ENCODE peak calls at places on chromosomes 13 and 19, in seven cellular contexts. T, O, R, N, W, F and I are unnamed samples.

GRCh38 chr19:39167461-39168257 is 29.1 kb upstream of the NCCRP1 start:
- DNase-seq in T (peak; percentile 60), O (no peak), R (peak; percentile 51), N (no peak), W (no peak), F (no peak), I (no peak)

GRCh38 chr19:41428481-41428859 is 1.3 kb upstream of the B3GNT8 start:
- DNase-seq in T (no peak), O (no peak), R (no peak), N (no peak), W (no peak), F (no peak), I (no peak)

GRCh38 chr13:80359459-80360297 is 18.8 kb upstream of the SPRY2 start:
- DNase-seq in T (no peak), O (no peak), R (no peak), N (no peak), W (no peak), F (peak; percentile 82), I (peak; percentile 69)

GRCh38 chr13:49545661-49546060 is 39.7 kb downstream of the RCBTB1 start:
- DNase-seq in T (no peak), O (no peak), R (no peak), N (no peak), W (no peak), F (no peak), I (no peak)

GRCh38 chr19:13119654-13120053 is 1.6 kb downstream of the NACC1 start:
- DNase-seq in T (no peak), O (no peak), R (no peak), N (no peak), W (no peak), F (no peak), I (no peak)

GRCh38 chr19:47633516-47633915 is 24.6 kb downstream of the BICRA start:
- DNase-seq in T (peak; percentile 73), O (no peak), R (no peak), N (no peak), W (no peak), F (no peak), I (no peak)

GRCh38 chr19:12867120-12868099 is 13.8 kb downstream of the DNASE2 start:
- DNase-seq in T (no peak), O (no peak), R (peak; percentile 80), N (peak; percentile 69), W (peak; percentile 29), F (peak; percentile 61), I (peak; percentile 37)

GRCh38 chr19:36151144-36152051 is 849 bp downstream of the COX7A1 start:
- DNase-seq in T (no peak), O (peak; percentile 88), R (no peak), N (peak; percentile 55), W (no peak), F (peak; percentile 17), I (no peak)

GRCh38 chr19:47707135-47707925 is 5.9 kb upstream of the EHD2 start:
- DNase-seq in T (peak; percentile 88), O (no peak), R (peak; percentile 81), N (no peak), W (peak; percentile 66), F (peak; percentile 83), I (peak; percentile 78)

GRCh38 chr13:20160346-20161274 is at the start of gene GJA3:
- DNase-seq in T (peak; percentile 48), O (no peak), R (peak; percentile 44), N (no peak), W (no peak), F (peak; percentile 19), I (no peak)

GRCh38 chr13:110187501-110188161 is 119.3 kb downstream of the COL4A1 start:
- DNase-seq in T (peak; percentile 79), O (no peak), R (no peak), N (no peak), W (peak; percentile 88), F (peak; percentile 97), I (peak; percentile 93)

GRCh38 chr19:14315433-14315832 is 65.8 kb upstream of the ADGRE5 start:
- DNase-seq in T (no peak), O (no peak), R (no peak), N (no peak), W (no peak), F (no peak), I (no peak)

GRCh38 chr13:99525967-99526366 is 24.7 kb downstream of the TM9SF2 start:
- DNase-seq in T (no peak), O (no peak), R (no peak), N (no peak), W (no peak), F (no peak), I (no peak)

GRCh38 chr19:54207908-54208783 is 7.5 kb downstream of the RPS9 start:
- DNase-seq in T (peak; percentile 35), O (no peak), R (peak; percentile 61), N (peak; percentile 89), W (peak; percentile 40), F (peak; percentile 100), I (peak; percentile 88)

GRCh38 chr19:23283925-23284324 is 33.7 kb upstream of the ZNF724 start:
- DNase-seq in T (peak; percentile 24), O (no peak), R (peak; percentile 80), N (no peak), W (peak; percentile 52), F (peak; percentile 38), I (peak; percentile 18)

GRCh38 chr13:108923386-108924061 is 294.1 kb downstream of the MYO16 start:
- DNase-seq in T (no peak), O (no peak), R (no peak), N (no peak), W (no peak), F (no peak), I (no peak)

GRCh38 chr13:29914591-29914990 is 64.2 kb upstream of the UBL3 start:
- DNase-seq in T (no peak), O (no peak), R (no peak), N (no peak), W (no peak), F (no peak), I (no peak)

GRCh38 chr19:14835011-14835410 is at the start of the genes OR7A5 and OR7C1:
- DNase-seq in T (no peak), O (no peak), R (no peak), N (no peak), W (no peak), F (no peak), I (no peak)

GRCh38 chr19:45507864-45508680 is 793 bp downstream of the VASP start:
- DNase-seq in T (no peak), O (no peak), R (peak; percentile 78), N (peak; percentile 65), W (no peak), F (no peak), I (peak; percentile 31)

GRCh38 chr13:24161980-24162517 is 1.5 kb downstream of the SPATA13 start:
- DNase-seq in T (peak; percentile 57), O (no peak), R (peak; percentile 82), N (no peak), W (no peak), F (no peak), I (no peak)

GRCh38 chr19:38270587-38271167 is 6.3 kb downstream of the SPINT2 start:
- DNase-seq in T (peak; percentile 81), O (no peak), R (no peak), N (no peak), W (peak; percentile 52), F (no peak), I (no peak)

GRCh38 chr19:21922276-21922675 is 86.3 kb upstream of the ZNF43 start:
- DNase-seq in T (no peak), O (peak; percentile 1), R (no peak), N (no peak), W (no peak), F (no peak), I (no peak)

GRCh38 chr19:6952956-6953355 is 65.6 kb downstream of the ADGRE1 start:
- DNase-seq in T (no peak), O (no peak), R (no peak), N (no peak), W (no peak), F (no peak), I (no peak)

GRCh38 chr13:35761440-35762252 is 285.2 kb upstream of the MAB21L1 start:
- DNase-seq in T (no peak), O (no peak), R (no peak), N (no peak), W (no peak), F (no peak), I (no peak)

GRCh38 chr13:37106642-37107041 is 1.2 kb upstream of the CSNK1A1L start:
- DNase-seq in T (no peak), O (no peak), R (no peak), N (no peak), W (no peak), F (no peak), I (no peak)

GRCh38 chr13:54241719-54242118 is 1213.1 kb downstream of the OLFM4 start:
- DNase-seq in T (no peak), O (no peak), R (no peak), N (no peak), W (no peak), F (no peak), I (no peak)

GRCh38 chr13:110333837-110334236 is 26.8 kb downstream of the COL4A2 start:
- DNase-seq in T (no peak), O (no peak), R (no peak), N (no peak), W (no peak), F (no peak), I (no peak)

GRCh38 chr13:73417012-73417615 is 358.3 kb downstream of the KLF5 start:
- DNase-seq in T (peak; percentile 64), O (no peak), R (no peak), N (no peak), W (no peak), F (no peak), I (no peak)
- TF ChIP-seq CTCF in T (peak; percentile 69), O (no peak), R (no peak), N (no peak), W (peak; percentile 41), F (peak; percentile 9), I (no peak)

GRCh38 chr19:19388568-19389555 is 16.6 kb upstream of the GATAD2A start:
- DNase-seq in T (no peak), O (no peak), R (no peak), N (no peak), W (no peak), F (no peak), I (no peak)
- H3K4me3 ChIP-seq in T (no peak overlapping the region), O (peak overlapping the region; percentile 10), R (no peak overlapping the region), N (no peak overlapping the region), W (no peak overlapping the region), F (no peak overlapping the region), I (peak overlapping the region; percentile 3)

DNA sequence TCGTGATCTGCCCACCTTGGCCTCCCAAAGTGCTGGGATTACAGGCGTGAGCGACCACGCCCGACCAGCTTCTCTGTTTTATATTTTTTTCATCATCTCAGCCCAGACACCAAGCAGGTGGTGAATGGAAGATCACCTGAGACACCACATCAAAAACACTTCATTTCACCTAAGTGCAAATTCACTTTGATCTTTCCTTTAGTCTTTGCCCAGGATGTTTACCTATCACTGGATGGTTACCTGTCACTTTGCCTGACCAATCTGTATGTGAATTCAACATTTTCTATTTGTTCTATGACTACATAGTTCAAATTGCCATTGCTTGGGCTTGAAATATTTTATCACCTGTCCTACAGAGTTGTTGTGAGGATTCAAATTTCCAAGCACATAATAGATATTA is 65.7 kb downstream of the PAN3 start:
- DNase-seq in T (no peak), O (no peak), R (no peak), N (no peak), W (no peak), F (no peak), I (no peak)
- TF ChIP-seq CTCF in T (no peak), O (no peak), R (no peak), N (no peak), W (no peak), F (no peak), I (no peak)

DNA sequence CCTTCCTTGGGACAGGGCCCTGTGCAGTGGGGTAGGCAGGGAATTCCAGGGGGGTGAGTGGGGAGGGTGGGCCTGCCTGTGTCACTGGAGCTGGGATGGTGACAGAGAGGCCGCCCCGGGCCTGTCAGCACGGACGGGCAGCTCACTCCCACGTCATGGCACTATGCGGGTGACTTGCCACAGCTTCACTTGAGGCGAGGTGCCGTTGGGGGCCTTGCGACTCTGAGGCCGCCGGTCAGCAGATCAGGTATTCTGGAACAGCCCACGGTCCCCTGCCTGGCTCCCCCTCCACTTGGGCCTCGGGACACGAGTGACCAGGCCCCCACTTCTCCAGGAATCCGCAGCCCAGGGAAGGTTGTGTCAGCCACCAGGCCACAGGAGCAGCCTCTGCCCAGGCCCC is 2.9 kb upstream of the MIDN start:
- DNase-seq in T (no peak), O (no peak), R (peak; percentile 41), N (peak; percentile 47), W (no peak), F (no peak), I (no peak)
- H3K4me3 ChIP-seq in T (no peak overlapping the region), O (peak overlapping the region; percentile 67), R (no peak overlapping the region), N (no peak overlapping the region), W (no peak overlapping the region), F (no peak overlapping the region), I (no peak overlapping the region)